ENCODE peak calls at places on chromosomes 5 and 9, in four cellular contexts. H is GM23248, G is neural progenitor cell, B is HCT116. S is an unnamed sample.

GRCh38 chr9:95516736-95517558 is at the start of gene PTCH1:
- DNase-seq in H (peak; percentile 75), B (no peak), G (peak; percentile 91), S (no peak)

GRCh38 chr5:3004361-3005080 is 253.0 kb upstream of the IRX2 start:
- DNase-seq in H (no peak), B (no peak), G (no peak), S (no peak)

GRCh38 chr9:132039284-132039683 is 40.4 kb downstream of the MED27 start:
- DNase-seq in B (no peak), H (no peak), G (no peak), S (no peak)

GRCh38 chr5:168666356-168666755 is 87.2 kb upstream of the PANK3 start:
- DNase-seq in G (no peak), H (no peak), B (no peak), S (no peak)

GRCh38 chr9:32942755-32943460 is 58.5 kb downstream of the APTX start:
- DNase-seq in B (no peak), G (no peak), H (no peak), S (no peak)

GRCh38 chr5:122723606-122724352 is 51.1 kb upstream of the SNX2 start:
- DNase-seq in G (no peak), H (peak; percentile 90), B (no peak), S (no peak)

GRCh38 chr5:73631500-73631899 is 5.5 kb downstream of the ARHGEF28 start:
- DNase-seq in B (no peak), G (no peak), H (no peak), S (no peak)

GRCh38 chr9:33187519-33188218 is 20.5 kb upstream of the B4GALT1 start:
- DNase-seq in B (no peak), H (peak; percentile 88), G (no peak), S (no peak)

GRCh38 chr5:117594165-117594564 is 1019.5 kb upstream of the SEMA6A start:
- DNase-seq in H (no peak), G (peak; percentile 3), B (no peak), S (no peak)

GRCh38 chr5:64963278-64963677 is 194.5 kb downstream of the CWC27 start:
- DNase-seq in B (no peak), G (no peak), H (no peak), S (no peak)

GRCh38 chr9:125525846-125526619 is 181.0 kb downstream of the MAPKAP1 start:
- DNase-seq in B (no peak), G (no peak), H (peak; percentile 93), S (no peak)

GRCh38 chr5:32332971-32333370 is 20.2 kb upstream of the MTMR12 start:
- DNase-seq in H (peak; percentile 38), G (no peak), B (no peak), S (no peak)

GRCh38 chr5:40082313-40082712 is 597.4 kb upstream of the PTGER4 start:
- DNase-seq in H (no peak), B (no peak), G (no peak), S (no peak)

DNA sequence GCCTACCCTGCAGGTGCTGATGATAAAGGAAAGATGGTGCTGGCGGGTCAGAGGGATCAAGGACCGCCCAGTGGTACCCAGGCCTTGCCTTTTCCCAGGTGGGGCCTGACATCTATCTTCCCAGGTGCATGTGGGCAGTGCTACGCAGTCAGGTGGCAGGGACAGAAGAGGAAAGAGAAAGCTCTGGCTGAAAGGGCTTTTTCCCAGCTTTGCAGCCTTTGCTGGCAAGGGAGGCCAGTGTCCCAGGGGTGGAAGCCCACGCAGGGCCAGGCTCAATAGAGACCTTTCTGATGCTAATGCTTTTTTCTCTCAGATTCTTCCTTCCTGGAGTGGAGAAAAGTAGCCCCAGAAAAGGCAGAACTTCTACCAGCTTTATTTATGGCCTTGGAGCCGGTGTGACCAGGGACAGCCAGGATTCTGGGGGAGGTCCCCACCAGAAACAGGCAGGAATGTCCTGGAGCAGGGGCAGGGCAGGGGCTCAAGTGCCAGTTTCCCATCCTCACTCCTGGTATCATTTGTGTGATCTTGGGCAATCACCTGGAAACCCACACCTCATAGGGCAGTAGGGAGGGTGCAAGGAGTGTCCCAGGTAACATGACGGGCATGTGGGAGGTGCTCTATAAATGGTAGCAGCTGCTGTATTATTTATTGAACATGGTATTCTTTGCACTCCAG is 36.9 kb downstream of the FABP6 start:
- DNase-seq in B (no peak), H (no peak), G (no peak), S (no peak)
- H2AFZ ChIP-seq in B (no peak overlapping the region), H (no peak overlapping the region), G (no peak overlapping the region), S (no peak overlapping the region)

DNA sequence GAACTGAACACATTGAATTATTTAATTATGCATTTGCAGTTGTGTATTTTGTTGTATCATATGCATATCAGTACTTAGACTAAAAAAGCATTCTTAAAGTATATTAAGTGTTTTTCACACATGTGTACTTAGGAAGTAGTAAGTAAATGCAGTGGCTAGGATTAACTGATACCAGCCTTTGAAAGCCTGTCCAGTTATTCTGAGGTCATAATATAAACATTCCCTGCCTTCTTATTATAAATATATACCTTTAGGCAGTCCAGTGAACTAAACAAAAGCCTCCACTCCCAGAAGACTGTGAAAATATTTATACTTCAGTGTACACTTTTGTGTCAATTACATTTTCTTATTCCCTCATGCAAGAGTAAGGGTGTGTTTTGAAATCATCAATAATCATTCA is 83.8 kb downstream of the TLE4 start:
- DNase-seq in G (no peak), H (no peak), B (no peak), S (no peak)
- TF ChIP-seq EZH2phosphoT487 in G (no peak), H (no peak), B (no peak), S (no peak)

DNA sequence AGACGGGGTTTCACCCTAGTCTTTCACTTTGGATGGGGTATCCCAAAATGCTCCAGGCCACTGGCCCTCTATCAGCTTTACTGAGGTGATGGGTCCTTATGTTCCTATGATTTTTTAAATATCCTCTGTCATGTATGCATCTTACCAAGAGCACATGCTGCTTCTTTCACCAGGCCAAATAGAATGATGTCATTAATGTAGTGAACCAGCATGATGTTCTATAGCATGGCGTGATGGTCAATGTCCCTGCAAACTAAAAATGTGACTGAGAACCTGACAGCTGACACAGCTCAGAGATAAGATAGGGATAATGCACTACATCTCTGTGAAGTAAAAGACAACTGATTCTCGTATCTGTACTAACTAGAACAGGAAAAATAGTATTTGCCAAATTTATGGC is 103.6 kb downstream of the SLC1A3 start:
- DNase-seq in H (no peak), G (no peak), B (no peak), S (no peak)
- H3K4me1 ChIP-seq in H (no peaks in the 10 kb centered on the region), G (peaks cover 4% of the 10 kb centered on the region), B (no peaks in the 10 kb centered on the region), S (no peaks in the 10 kb centered on the region)

DNA sequence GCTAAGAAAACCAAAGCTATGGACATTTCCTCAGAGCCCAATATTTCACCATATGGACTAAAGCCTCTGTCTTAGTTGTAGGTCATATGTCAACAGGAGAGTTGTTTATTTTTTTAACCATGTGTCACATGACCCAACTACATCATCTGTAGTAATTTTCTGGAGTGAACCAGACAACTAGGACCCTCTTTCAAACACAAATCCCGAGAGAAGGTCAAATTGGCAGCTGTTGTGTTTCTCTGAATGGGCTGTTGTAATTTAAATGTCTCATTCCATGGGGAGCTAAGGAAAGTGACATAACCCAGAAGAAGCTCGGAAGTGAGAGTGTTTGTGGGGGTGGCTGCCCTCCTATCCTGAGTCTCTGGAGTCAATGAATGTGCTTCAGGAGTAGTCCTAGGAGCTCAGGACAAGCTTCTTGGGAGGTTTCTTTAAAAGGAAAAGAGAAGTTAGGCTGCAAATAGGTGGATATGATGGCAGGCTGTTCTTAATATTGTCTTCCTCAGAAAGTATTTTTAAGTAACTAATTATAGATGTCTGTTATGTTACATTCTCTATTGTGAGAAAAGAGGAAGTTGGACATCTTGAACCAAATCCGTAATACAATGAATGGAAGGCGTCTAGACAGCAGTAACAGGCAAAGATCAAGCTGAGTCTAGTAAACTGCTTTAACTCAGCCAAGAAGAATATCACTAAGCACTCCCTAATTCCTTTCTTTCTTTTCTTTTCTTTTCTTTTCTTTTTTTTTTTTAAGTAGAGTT is 50.1 kb downstream of the TMEM167A start:
- DNase-seq in H (no peak), G (peak; percentile 7), B (no peak), S (peak; percentile 54)
- H2AFZ ChIP-seq in H (no peak overlapping the region), G (no peak overlapping the region), B (no peak overlapping the region), S (peak overlapping the region; percentile 29)

GRCh38 chr5:143217065-143217803 is 186.3 kb downstream of the NR3C1 start:
- DNase-seq in H (peak; percentile 44), B (no peak), G (peak; percentile 20), S (no peak)
- TF ChIP-seq EZH2phosphoT487 in H (no peak), B (no peak), G (no peak), S (no peak)

GRCh38 chr9:124284237-124284831 is 26.6 kb downstream of the NEK6 start:
- DNase-seq in H (no peak), G (no peak), B (no peak), S (no peak)

GRCh38 chr9:124286292-124286931 is 28.7 kb downstream of the NEK6 start:
- DNase-seq in H (peak; percentile 88), B (peak; percentile 19), G (no peak), S (peak; percentile 35)

GRCh38 chr9:124285903-124286291 is 28.1 kb downstream of the NEK6 start:
- DNase-seq in B (no peak), G (no peak), H (peak; percentile 92), S (no peak)

GRCh38 chr9:124285490-124285889 is 27.7 kb downstream of the NEK6 start:
- DNase-seq in H (no peak), B (no peak), G (no peak), S (no peak)

GRCh38 chr9:124284940-124285441 is 27.2 kb downstream of the NEK6 start:
- DNase-seq in H (peak; percentile 40), G (no peak), B (no peak), S (no peak)
- H3K4me1 ChIP-seq in H (peaks cover 35% of the 10 kb centered on the region), G (peaks cover 25% of the 10 kb centered on the region), B (peaks cover 42% of the 10 kb centered on the region), S (peaks cover 26% of the 10 kb centered on the region)

GRCh38 chr9:93669958-93670207 is 93.5 kb downstream of the PHF2 start:
- DNase-seq in H (peak; percentile 47), B (no peak), G (no peak), S (no peak)
- H2AFZ ChIP-seq in H (no peak overlapping the region), B (no peak overlapping the region), G (no peak overlapping the region), S (no peak overlapping the region)

GRCh38 chr5:125377151-125377550 is 630.7 kb upstream of the ZNF608 start:
- DNase-seq in H (no peak), B (no peak), G (peak; percentile 29), S (no peak)

GRCh38 chr5:125376059-125376641 is 629.7 kb upstream of the ZNF608 start:
- DNase-seq in B (no peak), G (no peak), H (no peak), S (no peak)

GRCh38 chr5:125370486-125370885 is 624.0 kb upstream of the ZNF608 start:
- DNase-seq in G (no peak), H (no peak), B (no peak), S (no peak)

GRCh38 chr5:125372694-125373621 is 626.5 kb upstream of the ZNF608 start:
- DNase-seq in B (no peak), G (peak; percentile 81), H (peak; percentile 81), S (peak; percentile 4)

GRCh38 chr5:125375143-125375542 is 628.7 kb upstream of the ZNF608 start:
- DNase-seq in B (no peak), H (no peak), G (no peak), S (peak; percentile 38)
- TF ChIP-seq EZH2phosphoT487 in B (no peak), H (no peak), G (no peak), S (no peak)

GRCh38 chr5:176724472-176724871 is 77.2 kb downstream of the TSPAN17 start:
- DNase-seq in H (no peak), B (no peak), G (no peak), S (no peak)
- H3K4me1 ChIP-seq in H (no peaks in the 10 kb centered on the region), B (no peaks in the 10 kb centered on the region), G (peaks cover 46% of the 10 kb centered on the region), S (no peaks in the 10 kb centered on the region)

S was measured in OCI-LY7.